ENCODE peak calls at places on chromosomes 12 and 14, in nine cellular contexts. G is IMR-90, D is ovary, V is neural crest cell, K is AG09309, B is endothelial cell, Z is choroid plexus epithelial cell, M is heart right ventricle, U is stomach. C is an unnamed sample.

GRCh38 chr12:12717586-12718381 is 616 bp downstream of the CDKN1B start:
- DNase-seq in U (no peak), G (no peak), Z (peak; percentile 35), M (peak; percentile 33), B (peak; percentile 25), K (no peak), D (no peak), V (no peak), C (peak; percentile 22)

GRCh38 chr14:103108749-103109207 is 14.3 kb downstream of the EXOC3L4 start:
- DNase-seq in M (no peak), B (no peak), D (no peak), V (no peak), G (peak; percentile 73), U (no peak), Z (peak; percentile 40), K (no peak), C (peak; percentile 91)

GRCh38 chr12:50635356-50635755 is 128.5 kb upstream of the ATF1 start:
- DNase-seq in U (peak; percentile 38), M (peak; percentile 18), K (no peak), G (no peak), V (no peak), Z (peak; percentile 35), B (no peak), D (no peak), C (no peak)

GRCh38 chr12:95955549-95956159 is 12.5 kb downstream of the AMDHD1 start:
- DNase-seq in M (no peak), Z (no peak), V (no peak), G (no peak), D (no peak), K (no peak), U (no peak), B (no peak), C (no peak)

GRCh38 chr14:48430805-48431204 is 755.4 kb upstream of the MDGA2 start:
- DNase-seq in D (no peak), G (no peak), K (no peak), Z (no peak), M (no peak), V (no peak), B (no peak), U (no peak), C (no peak)

GRCh38 chr14:76958975-76959710 is 69.4 kb downstream of the IRF2BPL start:
- DNase-seq in U (no peak), D (no peak), G (peak; percentile 72), K (no peak), V (no peak), Z (no peak), B (no peak), M (peak; percentile 36), C (peak; percentile 63)

GRCh38 chr14:53004976-53005375 is 54.1 kb upstream of the FERMT2 start:
- DNase-seq in U (no peak), D (no peak), K (no peak), Z (peak; percentile 15), G (peak; percentile 26), V (no peak), B (no peak), M (no peak), C (no peak)

GRCh38 chr12:607541-608001 is 55.7 kb downstream of the NINJ2 start:
- DNase-seq in B (no peak), U (peak; percentile 33), D (peak; percentile 42), G (no peak), V (no peak), K (no peak), M (peak; percentile 67), Z (no peak), C (no peak)

GRCh38 chr12:85557850-85558249 is 277.8 kb downstream of the ALX1 start:
- DNase-seq in K (no peak), U (no peak), D (no peak), V (no peak), M (no peak), Z (no peak), G (no peak), B (no peak), C (no peak)

GRCh38 chr12:52091869-52092268 is 12.4 kb downstream of the SMIM41 start:
- DNase-seq in M (no peak), K (no peak), G (no peak), B (no peak), Z (no peak), U (peak; percentile 45), V (no peak), D (no peak), C (no peak)

GRCh38 chr14:96741151-96741977 is 55.8 kb upstream of the VRK1 start:
- DNase-seq in M (peak; percentile 65), K (no peak), U (peak; percentile 68), V (peak; percentile 85), D (peak; percentile 20), B (peak; percentile 86), Z (peak; percentile 54), G (peak; percentile 15), C (peak; percentile 87)

GRCh38 chr12:79424109-79424721 is 266.5 kb downstream of the PAWR start:
- DNase-seq in M (no peak), Z (peak; percentile 98), D (no peak), U (no peak), G (peak; percentile 95), V (no peak), K (peak; percentile 91), B (no peak), C (no peak)

GRCh38 chr12:79421236-79421740 is 269.5 kb downstream of the PAWR start:
- DNase-seq in B (no peak), M (no peak), G (no peak), Z (no peak), D (no peak), K (no peak), U (no peak), V (no peak), C (no peak)

GRCh38 chr12:79423560-79423959 is 267.2 kb downstream of the PAWR start:
- DNase-seq in Z (no peak), V (no peak), G (no peak), B (no peak), D (no peak), M (no peak), U (no peak), K (no peak), C (no peak)

GRCh38 chr12:79422060-79422812 is 268.5 kb downstream of the PAWR start:
- DNase-seq in B (no peak), M (no peak), G (no peak), U (no peak), Z (peak; percentile 70), D (no peak), V (no peak), K (no peak), C (no peak)

DNA sequence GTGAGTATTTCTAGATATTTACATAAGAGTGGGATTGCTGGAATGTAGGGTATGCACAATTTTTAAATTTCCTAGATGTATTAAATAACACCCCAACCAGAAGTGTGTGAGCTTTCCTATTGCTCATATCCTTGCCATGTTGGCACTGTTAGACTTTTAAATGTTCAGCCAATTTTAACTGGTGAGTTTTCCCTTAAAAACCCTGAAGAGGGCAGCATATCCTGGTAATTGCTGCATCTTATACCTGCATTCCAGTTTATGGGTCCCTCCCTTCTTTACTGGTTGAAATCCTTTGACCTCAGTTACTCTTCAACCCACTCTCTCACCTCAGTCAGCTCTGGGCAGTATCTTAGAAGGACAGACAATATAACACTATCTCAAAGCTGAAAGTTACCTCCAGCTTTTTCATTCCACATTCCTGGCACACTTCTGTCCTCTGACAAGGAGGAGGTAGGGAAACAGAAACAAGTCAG is 270.6 kb downstream of the PAWR start:
- DNase-seq in D (no peak), M (no peak), U (no peak), B (no peak), V (no peak), Z (peak; percentile 96), G (peak; percentile 95), K (peak; percentile 92), C (no peak)
- TF ChIP-seq CTCF in D (no peak), M (no peak), U (peak; percentile 55), B (peak; percentile 33), V (peak; percentile 68), Z (peak; percentile 67), G (peak; percentile 79), K (peak; percentile 65), C (no peak)

DNA sequence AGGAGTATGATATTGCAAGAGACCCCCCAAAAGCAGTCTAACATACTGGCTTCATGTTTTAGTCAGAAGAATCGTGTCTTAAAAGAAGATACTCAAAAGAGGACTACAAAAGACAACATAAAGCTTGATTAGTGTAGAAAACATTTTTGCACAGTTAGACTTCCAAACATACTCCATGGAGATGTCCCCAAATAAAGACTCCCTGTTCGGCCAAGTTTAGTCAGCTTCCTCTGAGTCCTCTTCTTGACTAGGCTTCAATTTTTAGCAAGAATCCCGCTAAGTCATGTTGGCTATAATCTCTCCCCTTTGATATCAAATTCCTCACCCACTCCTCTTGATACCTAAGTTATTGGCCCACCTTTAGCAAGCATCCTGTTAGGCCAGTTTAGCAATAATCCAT is 298.0 kb downstream of the RMST start:
- DNase-seq in K (no peak), V (no peak), M (no peak), Z (no peak), B (no peak), G (no peak), U (no peak), D (no peak), C (no peak)
- TF ChIP-seq CTCF in K (no peak), V (no peak), M (no peak), Z (no peak), B (no peak), G (no peak), U (no peak), D (no peak), C (no peak)

DNA sequence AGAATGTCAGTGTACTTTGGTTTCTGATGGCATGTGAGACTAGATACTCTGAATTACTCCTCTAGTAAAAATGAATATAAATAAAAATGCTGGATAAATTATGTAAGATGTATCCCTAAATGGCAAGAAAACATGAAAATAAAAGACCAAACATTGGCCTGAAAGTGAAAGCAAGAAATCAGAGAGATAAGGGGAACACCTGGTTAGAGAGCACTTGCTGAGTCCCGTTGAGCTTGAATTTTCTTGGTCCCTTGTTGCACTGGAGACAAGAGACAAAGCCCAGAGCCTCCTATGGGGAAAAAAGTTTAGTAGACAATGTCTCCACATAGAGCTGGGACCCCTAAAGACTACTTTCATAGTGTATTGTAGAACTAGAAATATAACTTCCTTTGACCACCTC is 23.9 kb downstream of the RASSF8 start:
- DNase-seq in Z (no peak), B (no peak), G (no peak), U (no peak), K (no peak), M (no peak), V (no peak), D (no peak), C (no peak)
- TF ChIP-seq CTCF in Z (no peak), B (no peak), G (no peak), U (no peak), K (no peak), M (no peak), V (no peak), D (no peak), C (no peak)

DNA sequence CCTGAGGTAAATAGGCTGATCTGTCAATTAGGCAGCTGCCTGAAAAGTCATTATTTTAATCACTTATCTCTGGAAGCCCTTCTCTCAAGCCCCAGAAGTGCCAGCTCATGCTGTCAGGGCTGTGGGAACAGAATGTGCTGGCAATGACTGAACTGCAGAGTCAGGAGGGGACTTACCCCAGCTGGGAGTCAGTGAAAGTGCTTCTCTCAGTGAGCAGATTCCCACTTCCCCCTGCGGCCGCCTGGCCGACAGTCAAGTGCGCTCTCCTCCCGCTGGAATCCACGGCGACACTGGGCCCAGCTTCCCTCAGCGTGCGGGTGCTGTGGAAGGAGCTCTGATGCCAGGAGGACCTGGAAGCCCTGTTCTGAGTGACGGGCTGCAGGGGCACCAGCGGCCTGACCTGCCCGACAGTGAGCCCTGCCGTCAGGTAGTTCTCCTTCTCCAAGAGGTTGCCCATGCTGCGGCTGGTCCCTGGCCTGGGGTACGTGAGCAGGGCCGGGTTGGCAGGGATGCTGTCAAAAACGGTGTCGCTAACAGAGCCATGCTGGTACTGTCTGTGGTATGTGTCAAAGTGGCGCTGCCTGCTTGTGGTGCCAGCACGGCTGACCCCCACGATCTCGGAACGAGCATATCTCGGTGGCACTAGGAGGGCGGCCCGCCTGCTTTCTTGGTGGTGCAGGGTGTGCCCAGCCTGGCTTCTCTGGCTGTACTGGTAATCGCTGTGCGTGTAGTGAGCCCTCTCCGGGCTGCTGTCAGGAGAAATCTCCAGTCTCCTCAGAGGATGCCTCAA is 18.7 kb downstream of the PKP2 start:
- DNase-seq in G (no peak), M (peak; percentile 80), D (no peak), K (no peak), B (no peak), V (no peak), U (peak; percentile 34), Z (peak; percentile 44), C (no peak)
- TF ChIP-seq CTCF in G (no peak), M (no peak), D (no peak), K (no peak), B (no peak), V (no peak), U (no peak), Z (no peak), C (no peak)

C was measured in GM13977.